ENCODE peak calls at places on chromosome 12, in four cellular contexts. K, Y, C and I are unnamed samples. For H3K27me3, the result is how much of the 10 kb centered on the place peaks cover.

GRCh38 chr12:42238240-42239140 is at the start of gene YAF2:
- DNase-seq in K (peak), Y (no peak), C (peak), I (no peak)

GRCh38 chr12:25925064-25925463 is 33.4 kb upstream of the RASSF8 start:
- DNase-seq in K (no peak), Y (no peak), C (no peak), I (no peak)

GRCh38 chr12:18753481-18754117 is 15.7 kb downstream of the CAPZA3 start:
- DNase-seq in K (peak), Y (no peak), C (peak), I (no peak)

GRCh38 chr12:31227401-31227981 is 98.5 kb downstream of the SINHCAF start:
- DNase-seq in K (no peak), Y (no peak), C (no peak), I (peak)

GRCh38 chr12:54028324-54029201 is at the start of gene HOXC6:
- DNase-seq in K (no peak), Y (no peak), C (no peak), I (no peak)

GRCh38 chr12:77031745-77032144 is 33.6 kb downstream of the E2F7 start:
- DNase-seq in K (no peak), Y (no peak), C (no peak), I (no peak)

GRCh38 chr12:82527165-82527780 is 159.4 kb upstream of the TMTC2 start:
- DNase-seq in K (no peak), Y (no peak), C (no peak), I (no peak)

GRCh38 chr12:82300611-82301010 is 57.6 kb downstream of the CCDC59 start:
- DNase-seq in K (no peak), Y (no peak), C (no peak), I (no peak)

GRCh38 chr12:28172434-28173030 is 17.7 kb upstream of the CCDC91 start:
- DNase-seq in K (no peak), Y (no peak), C (no peak), I (no peak)

GRCh38 chr12:109612975-109613502 is 39.4 kb downstream of the MVK start:
- DNase-seq in K (no peak), Y (no peak), C (no peak), I (no peak)

GRCh38 chr12:81942588-81942987 is 183.4 kb upstream of the PPFIA2 start:
- DNase-seq in K (no peak), Y (no peak), C (no peak), I (no peak)

GRCh38 chr12:12365931-12366431 is 9.1 kb downstream of the BORCS5 start:
- DNase-seq in K (no peak), Y (no peak), C (no peak), I (no peak)

GRCh38 chr12:1501695-1502440 is 92.5 kb downstream of the FBXL14 start:
- DNase-seq in K (no peak), Y (no peak), C (no peak), I (peak)

GRCh38 chr12:32455607-32456063 is 56.3 kb downstream of the FGD4 start:
- DNase-seq in K (no peak), Y (no peak), C (no peak), I (no peak)

GRCh38 chr12:86312258-86312657 is 56.1 kb upstream of the MGAT4C start:
- DNase-seq in K (no peak), Y (no peak), C (no peak), I (no peak)

GRCh38 chr12:15693233-15693911 is 95.8 kb downstream of the EPS8 start:
- DNase-seq in K (no peak), Y (no peak), C (no peak), I (no peak)

GRCh38 chr12:3752741-3753486 is at the start of gene CRACR2A:
- DNase-seq in K (peak), Y (peak), C (peak), I (peak)

GRCh38 chr12:30026621-30027234 is 243.0 kb upstream of the TMTC1 start:
- DNase-seq in K (no peak), Y (no peak), C (no peak), I (no peak)

GRCh38 chr12:93181396-93181965 is 196.2 kb upstream of the NUDT4 start:
- DNase-seq in K (no peak), Y (no peak), C (no peak), I (no peak)

GRCh38 chr12:5138845-5139244 is 95.2 kb downstream of the KCNA5 start:
- DNase-seq in K (no peak), Y (no peak), C (no peak), I (no peak)

GRCh38 chr12:77644915-77645605 is 185.6 kb upstream of the NAV3 start:
- DNase-seq in K (no peak), Y (no peak), C (no peak), I (no peak)

GRCh38 chr12:78194448-78194847 is 363.8 kb downstream of the NAV3 start:
- DNase-seq in K (no peak), Y (no peak), C (no peak), I (no peak)

GRCh38 chr12:48996794-48997718 is 2.1 kb downstream of the DDN start:
- DNase-seq in K (peak), Y (no peak), C (peak), I (no peak)

GRCh38 chr12:49000346-49000745 is 1.2 kb upstream of the DDN start:
- DNase-seq in K (no peak), Y (no peak), C (no peak), I (no peak)

GRCh38 chr12:48998497-48999353 is 450 bp downstream of the DDN start:
- DNase-seq in K (no peak), Y (no peak), C (no peak), I (no peak)

GRCh38 chr12:48997719-48998496 is 1.3 kb downstream of the DDN start:
- DNase-seq in K (no peak), Y (no peak), C (peak), I (no peak)

DNA sequence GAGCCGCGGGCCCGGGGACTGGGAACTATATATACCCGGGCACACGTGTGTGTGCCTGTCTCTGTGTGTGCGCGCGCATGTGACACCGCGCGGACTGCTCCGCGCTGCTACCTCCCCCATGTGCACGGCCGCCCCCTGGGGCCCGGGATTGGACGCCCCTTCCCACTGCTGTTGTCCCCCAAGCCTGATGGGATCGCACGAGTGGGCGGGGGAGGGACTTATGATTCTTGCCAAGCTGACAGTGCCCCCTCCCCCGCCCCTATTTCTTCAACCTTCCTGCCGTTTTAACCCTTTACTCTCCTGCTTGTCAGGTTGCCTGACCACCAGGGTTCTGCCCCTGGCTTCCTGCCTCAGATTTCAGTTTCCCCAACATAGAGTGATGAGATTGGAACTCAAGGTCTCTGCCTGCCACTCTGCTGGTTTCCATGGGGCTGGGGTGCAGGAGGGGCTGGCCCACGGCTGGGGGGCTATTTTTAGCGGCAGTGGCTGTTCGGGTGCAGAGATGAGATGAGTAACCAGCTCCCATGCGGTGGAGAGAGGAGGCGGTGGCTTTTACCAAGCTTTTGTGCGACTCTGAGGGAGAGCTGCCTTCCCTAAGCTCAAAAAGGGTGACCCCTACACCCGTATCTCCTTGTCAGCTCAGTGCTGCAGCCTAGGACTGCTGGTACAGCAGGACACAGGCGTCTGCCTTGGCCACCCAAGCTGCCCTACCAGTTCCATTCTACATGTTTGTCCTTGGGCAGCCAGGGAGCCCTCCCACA is at the start of gene DDN:
- DNase-seq in K (no peak), Y (no peak), C (peak), I (no peak)
- H3K27me3 ChIP-seq in K (half or more), Y (under half), C (under half), I (under half)

DNA sequence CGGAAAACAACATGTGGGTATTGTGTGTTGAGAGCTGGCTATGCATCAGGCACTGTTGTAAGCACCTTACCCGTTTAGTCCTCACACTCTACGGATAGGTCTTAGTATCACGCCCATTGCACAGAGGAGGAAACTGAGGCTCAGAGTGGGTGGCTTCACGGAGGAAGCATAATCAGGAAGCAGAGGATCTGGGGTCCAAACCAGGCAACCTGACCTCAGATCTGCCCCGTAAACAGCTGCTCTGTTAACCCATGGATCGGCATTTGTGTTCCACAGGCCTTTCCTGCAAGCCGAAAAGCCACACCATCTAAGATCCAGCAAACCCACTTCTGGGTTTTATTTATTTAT is 107.9 kb downstream of the SCARB1 start:
- DNase-seq in K (no peak), Y (no peak), C (no peak), I (no peak)
- H3K27ac ChIP-seq in K (peak), Y (no peak), C (peak), I (peak)

GRCh38 chr12:96376865-96377264 is 23.4 kb downstream of the CDK17 start:
- DNase-seq in K (no peak), Y (no peak), C (no peak), I (no peak)
- H3K27me3 ChIP-seq in K (under half), Y (under half), C (under half), I (under half)

GRCh38 chr12:75660805-75661404 is 149.5 kb upstream of the KRR1 start:
- DNase-seq in K (no peak), Y (no peak), C (no peak), I (no peak)

GRCh38 chr12:75657866-75658265 is 146.5 kb upstream of the KRR1 start:
- DNase-seq in K (no peak), Y (no peak), C (no peak), I (no peak)

GRCh38 chr12:75658286-75658685 is 146.9 kb upstream of the KRR1 start:
- DNase-seq in K (no peak), Y (no peak), C (no peak), I (no peak)

GRCh38 chr12:75660107-75660530 is 148.7 kb upstream of the KRR1 start:
- DNase-seq in K (no peak), Y (no peak), C (no peak), I (no peak)

DNA sequence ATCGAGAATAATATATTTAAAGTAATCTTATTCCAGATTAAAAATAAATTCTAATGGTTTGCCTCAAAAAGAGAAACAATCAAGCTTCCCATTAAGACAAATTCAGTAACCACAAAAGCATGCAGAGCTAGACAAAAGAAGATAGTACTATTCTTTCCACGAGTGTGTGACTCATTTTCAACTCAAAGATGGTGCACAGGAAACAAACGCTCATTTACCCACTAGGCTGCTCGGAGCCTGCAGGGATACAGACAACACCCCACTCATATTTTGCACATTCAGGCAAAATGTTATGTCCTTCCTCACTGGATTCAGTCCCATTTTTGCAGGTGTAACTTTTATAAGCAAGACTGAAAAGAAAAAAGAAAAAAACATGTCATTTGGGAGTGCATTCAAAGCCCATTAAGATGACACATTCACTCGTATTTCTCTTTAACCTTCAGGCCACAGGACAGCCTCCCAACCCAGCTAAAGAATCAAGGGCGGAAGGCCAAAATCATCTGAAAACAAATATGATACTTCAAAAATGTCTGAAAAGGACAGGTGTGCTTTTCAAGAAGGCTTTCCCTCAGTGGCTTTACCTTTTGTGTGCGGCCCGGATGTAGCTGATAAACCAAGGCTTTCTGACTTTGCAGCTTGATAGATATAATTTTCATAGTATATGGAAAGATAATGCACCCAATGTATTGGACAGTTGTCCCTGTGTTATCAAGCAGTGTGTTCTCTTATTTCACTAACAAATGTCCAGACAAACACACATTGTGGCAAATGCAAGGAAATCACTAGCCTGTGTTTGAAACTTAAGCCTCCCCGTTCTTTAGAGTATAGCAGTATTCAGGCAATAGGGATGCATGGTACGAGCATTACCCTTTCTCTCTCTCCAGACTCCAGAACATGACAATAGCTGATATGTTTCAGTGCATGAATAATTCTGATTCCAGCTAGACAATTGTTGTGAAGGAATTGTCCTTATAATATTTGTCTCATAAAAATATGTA is 147.7 kb upstream of the KRR1 start:
- DNase-seq in K (no peak), Y (no peak), C (no peak), I (no peak)
- H3K27ac ChIP-seq in K (no peak), Y (no peak), C (no peak), I (peak)

DNA sequence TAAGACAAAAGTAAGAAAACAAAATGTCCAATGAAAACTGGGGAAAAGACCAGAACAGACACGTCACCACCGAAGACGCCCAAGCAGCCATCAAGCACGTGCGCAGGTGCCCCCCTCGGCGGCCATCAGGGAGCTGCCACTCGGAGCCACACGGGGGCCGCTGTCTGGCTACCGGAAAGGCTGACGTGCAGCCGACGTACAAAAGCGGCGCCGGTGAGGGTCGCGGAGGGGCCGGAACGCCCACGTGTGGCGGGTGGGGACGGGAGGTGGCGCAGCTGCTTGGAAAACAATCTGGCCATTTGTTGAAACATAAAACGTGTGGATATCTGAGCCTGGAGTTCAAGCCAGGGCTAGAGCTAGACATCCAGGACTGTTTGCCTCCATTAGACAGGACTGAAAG is 60.7 kb downstream of the GALNT9 start:
- DNase-seq in K (no peak), Y (no peak), C (peak), I (no peak)
- H3K27me3 ChIP-seq in K (half or more), Y (under half), C (under half), I (under half)

DNA sequence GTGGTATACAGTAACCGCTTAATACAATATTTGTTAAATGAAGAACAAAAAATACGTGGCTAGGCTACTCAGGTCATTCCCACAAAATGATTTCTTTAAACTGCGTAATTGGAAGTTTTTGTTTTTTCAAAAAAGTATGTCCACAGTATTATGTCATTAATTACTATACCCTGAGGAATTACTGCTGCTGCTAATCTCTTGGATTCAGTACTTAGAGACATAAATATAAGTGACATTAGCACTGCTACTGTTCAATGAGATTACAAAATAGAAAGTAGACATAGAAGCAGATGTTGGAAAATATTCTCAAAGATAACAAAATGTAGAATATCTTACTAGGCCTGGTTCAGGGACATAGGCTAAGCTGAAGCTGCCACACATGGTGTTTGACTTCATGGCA is 36.3 kb downstream of the HMGA2 start:
- DNase-seq in K (no peak), Y (no peak), C (no peak), I (no peak)
- H3K27ac ChIP-seq in K (no peak), Y (no peak), C (no peak), I (no peak)

DNA sequence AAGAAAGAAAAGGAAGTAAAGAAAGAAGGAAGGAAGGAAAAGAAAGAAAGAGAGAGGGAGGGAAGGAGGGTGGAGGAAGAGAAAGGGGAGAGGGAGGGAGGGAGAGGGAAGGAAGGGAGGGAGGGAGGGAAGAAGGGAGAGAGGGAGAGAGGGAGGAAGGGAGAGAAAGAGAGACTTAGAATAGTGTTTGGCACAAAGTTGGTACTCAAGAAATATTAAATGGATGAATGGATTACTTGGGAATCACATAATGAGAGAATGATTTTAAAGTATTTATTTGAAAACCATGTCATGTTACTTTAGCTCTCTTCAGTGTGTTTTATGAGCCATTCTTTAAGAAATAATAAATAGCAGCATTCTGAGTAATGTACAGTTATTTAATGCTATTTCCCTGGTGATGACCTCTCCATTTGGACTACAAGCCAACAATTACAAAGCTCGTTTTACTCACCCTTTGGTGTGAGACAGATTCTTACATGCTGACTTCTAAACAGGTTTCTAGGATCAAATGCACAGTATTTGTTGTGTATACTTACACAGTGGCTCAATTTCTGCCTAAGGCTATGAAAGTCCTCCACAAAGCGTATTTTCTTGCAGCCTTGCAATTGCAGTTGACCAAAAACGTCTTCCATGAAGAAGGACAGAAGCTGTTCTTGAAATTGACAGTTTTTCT is 861 bp downstream of the IL26 start:
- DNase-seq in K (no peak), Y (no peak), C (no peak), I (no peak)
- H3K27me3 ChIP-seq in K (under half), Y (under half), C (under half), I (under half)

DNA sequence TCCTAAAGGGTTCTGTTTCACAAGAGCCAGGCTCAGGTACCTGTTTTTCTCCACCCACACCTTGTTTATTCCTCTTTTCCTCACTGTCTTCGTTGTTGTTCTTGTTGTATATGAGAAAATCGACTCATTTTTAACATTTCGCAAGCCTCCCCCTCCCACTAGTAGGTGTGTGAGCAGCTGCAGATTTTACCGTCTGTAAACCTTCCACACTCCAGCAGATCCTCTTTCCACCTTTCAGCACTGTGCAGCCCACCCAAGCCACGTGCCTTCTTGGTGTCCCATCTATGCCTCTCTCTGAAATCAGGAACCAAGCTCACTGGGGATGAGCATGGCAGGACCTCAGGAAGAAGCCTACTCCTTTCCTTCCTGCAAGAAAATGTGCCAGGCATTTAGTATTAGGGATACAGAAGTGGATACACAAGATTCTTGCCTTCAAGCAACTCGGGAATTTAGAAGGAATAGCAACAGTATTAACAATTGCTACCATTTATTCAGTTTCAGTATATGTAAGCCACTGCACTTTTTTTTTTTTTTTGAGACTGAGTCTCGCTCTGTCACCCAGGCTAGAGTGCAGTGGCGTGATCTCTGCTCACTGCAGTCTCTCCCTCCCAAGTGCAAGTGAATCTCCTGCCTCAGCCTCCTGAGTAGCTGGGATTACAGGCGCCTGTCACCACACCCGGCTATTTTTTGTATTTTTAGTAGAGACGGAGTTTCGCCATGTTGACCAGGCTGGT is 113.6 kb downstream of the CHST11 start:
- DNase-seq in K (no peak), Y (no peak), C (no peak), I (no peak)
- H3K27ac ChIP-seq in K (no peak), Y (no peak), C (no peak), I (no peak)

GRCh38 chr12:79296871-79297270 is 393.9 kb downstream of the PAWR start:
- DNase-seq in K (no peak), Y (no peak), C (no peak), I (no peak)
- H3K27me3 ChIP-seq in K (under half), Y (under half), C (under half), I (under half)